ENCODE peak calls at places on chromosomes 4 and X, in eight cellular contexts. One of them, this sample, is unnamed.

GRCh38 chrX:43882294-43882681 is at the start of gene MAOB:
- DNase-seq in kidney epithelial cell: no peak
- DNase-seq in activated T-cell treated with anti-CD3 and anti-CD28 coated beads, Interleukin-2, amount 50 U/mL, for 24 hours: peak
- DNase-seq in AG08395: no peak
- DNase-seq in amniotic epithelial cell: no peak
- DNase-seq in sigmoid colon: peak
- DNase-seq in nephron progenitor cell: peak
- DNase-seq in anterior cingulate cortex: no peak
- DNase-seq in this sample: peak

GRCh38 chr4:108943371-108943770 is 180.5 kb upstream of the ETNPPL start:
- DNase-seq in nephron progenitor cell: no peak
- DNase-seq in AG08395: no peak
- DNase-seq in sigmoid colon: no peak
- DNase-seq in amniotic epithelial cell: peak
- DNase-seq in anterior cingulate cortex: no peak
- DNase-seq in kidney epithelial cell: no peak
- DNase-seq in activated T-cell treated with anti-CD3 and anti-CD28 coated beads, Interleukin-2, amount 50 U/mL, for 24 hours: no peak
- DNase-seq in this sample: no peak

GRCh38 chr4:35835893-35836292 is 408.4 kb downstream of the ARAP2 start:
- DNase-seq in kidney epithelial cell: no peak
- DNase-seq in amniotic epithelial cell: no peak
- DNase-seq in nephron progenitor cell: no peak
- DNase-seq in activated T-cell treated with anti-CD3 and anti-CD28 coated beads, Interleukin-2, amount 50 U/mL, for 24 hours: no peak
- DNase-seq in anterior cingulate cortex: no peak
- DNase-seq in sigmoid colon: no peak
- DNase-seq in AG08395: no peak
- DNase-seq in this sample: no peak

GRCh38 chrX:47264507-47265173 is 31.8 kb downstream of the USP11 start:
- DNase-seq in nephron progenitor cell: no peak
- DNase-seq in anterior cingulate cortex: no peak
- DNase-seq in kidney epithelial cell: peak
- DNase-seq in activated T-cell treated with anti-CD3 and anti-CD28 coated beads, Interleukin-2, amount 50 U/mL, for 24 hours: no peak
- DNase-seq in AG08395: no peak
- DNase-seq in amniotic epithelial cell: peak
- DNase-seq in sigmoid colon: no peak
- DNase-seq in this sample: no peak

GRCh38 chr4:149781150-149781549 is 34.5 kb downstream of the IQCM start:
- DNase-seq in sigmoid colon: no peak
- DNase-seq in nephron progenitor cell: no peak
- DNase-seq in AG08395: no peak
- DNase-seq in kidney epithelial cell: no peak
- DNase-seq in activated T-cell treated with anti-CD3 and anti-CD28 coated beads, Interleukin-2, amount 50 U/mL, for 24 hours: no peak
- DNase-seq in amniotic epithelial cell: peak
- DNase-seq in anterior cingulate cortex: no peak
- DNase-seq in this sample: no peak

GRCh38 chr4:54440394-54441223 is 211.5 kb downstream of the PDGFRA start:
- DNase-seq in nephron progenitor cell: no peak
- DNase-seq in amniotic epithelial cell: peak
- DNase-seq in anterior cingulate cortex: no peak
- DNase-seq in sigmoid colon: no peak
- DNase-seq in kidney epithelial cell: no peak
- DNase-seq in activated T-cell treated with anti-CD3 and anti-CD28 coated beads, Interleukin-2, amount 50 U/mL, for 24 hours: no peak
- DNase-seq in AG08395: peak
- DNase-seq in this sample: no peak

GRCh38 chr4:183241322-183241640 is 78.8 kb downstream of the CLDN22 start:
- DNase-seq in activated T-cell treated with anti-CD3 and anti-CD28 coated beads, Interleukin-2, amount 50 U/mL, for 24 hours: no peak
- DNase-seq in nephron progenitor cell: no peak
- DNase-seq in AG08395: peak
- DNase-seq in amniotic epithelial cell: peak
- DNase-seq in anterior cingulate cortex: no peak
- DNase-seq in sigmoid colon: no peak
- DNase-seq in kidney epithelial cell: no peak
- DNase-seq in this sample: no peak

GRCh38 chr4:4333265-4333706 is 43.2 kb downstream of the ZBTB49 start:
- DNase-seq in nephron progenitor cell: no peak
- DNase-seq in kidney epithelial cell: no peak
- DNase-seq in AG08395: peak
- DNase-seq in activated T-cell treated with anti-CD3 and anti-CD28 coated beads, Interleukin-2, amount 50 U/mL, for 24 hours: no peak
- DNase-seq in amniotic epithelial cell: peak
- DNase-seq in sigmoid colon: peak
- DNase-seq in anterior cingulate cortex: no peak
- DNase-seq in this sample: peak

GRCh38 chr4:141656031-141656430 is 19.6 kb downstream of the IL15 start:
- DNase-seq in activated T-cell treated with anti-CD3 and anti-CD28 coated beads, Interleukin-2, amount 50 U/mL, for 24 hours: no peak
- DNase-seq in sigmoid colon: no peak
- DNase-seq in AG08395: no peak
- DNase-seq in amniotic epithelial cell: no peak
- DNase-seq in kidney epithelial cell: no peak
- DNase-seq in nephron progenitor cell: no peak
- DNase-seq in anterior cingulate cortex: no peak
- DNase-seq in this sample: no peak

GRCh38 chrX:10656214-10656613 is 35.8 kb upstream of the MID1 start:
- DNase-seq in activated T-cell treated with anti-CD3 and anti-CD28 coated beads, Interleukin-2, amount 50 U/mL, for 24 hours: no peak
- DNase-seq in anterior cingulate cortex: no peak
- DNase-seq in nephron progenitor cell: no peak
- DNase-seq in kidney epithelial cell: no peak
- DNase-seq in AG08395: no peak
- DNase-seq in amniotic epithelial cell: no peak
- DNase-seq in sigmoid colon: no peak
- DNase-seq in this sample: no peak

GRCh38 chr4:172153694-172154093 is 340.5 kb downstream of the GALNTL6 start:
- DNase-seq in kidney epithelial cell: no peak
- DNase-seq in sigmoid colon: no peak
- DNase-seq in AG08395: no peak
- DNase-seq in activated T-cell treated with anti-CD3 and anti-CD28 coated beads, Interleukin-2, amount 50 U/mL, for 24 hours: no peak
- DNase-seq in nephron progenitor cell: no peak
- DNase-seq in anterior cingulate cortex: no peak
- DNase-seq in amniotic epithelial cell: no peak
- DNase-seq in this sample: no peak

GRCh38 chr4:175531405-175532091 is 280.5 kb downstream of the GPM6A start:
- DNase-seq in kidney epithelial cell: peak
- DNase-seq in nephron progenitor cell: no peak
- DNase-seq in sigmoid colon: no peak
- DNase-seq in AG08395: peak
- DNase-seq in activated T-cell treated with anti-CD3 and anti-CD28 coated beads, Interleukin-2, amount 50 U/mL, for 24 hours: no peak
- DNase-seq in amniotic epithelial cell: peak
- DNase-seq in anterior cingulate cortex: no peak
- DNase-seq in this sample: no peak

GRCh38 chrX:115679460-115679859 is 118.5 kb downstream of the PLS3 start:
- DNase-seq in kidney epithelial cell: no peak
- DNase-seq in amniotic epithelial cell: peak
- DNase-seq in anterior cingulate cortex: no peak
- DNase-seq in activated T-cell treated with anti-CD3 and anti-CD28 coated beads, Interleukin-2, amount 50 U/mL, for 24 hours: no peak
- DNase-seq in AG08395: peak
- DNase-seq in sigmoid colon: no peak
- DNase-seq in nephron progenitor cell: no peak
- DNase-seq in this sample: no peak

GRCh38 chrX:17535229-17535628 is 160.2 kb downstream of the NHS start:
- DNase-seq in sigmoid colon: no peak
- DNase-seq in AG08395: peak
- DNase-seq in anterior cingulate cortex: no peak
- DNase-seq in nephron progenitor cell: no peak
- DNase-seq in kidney epithelial cell: no peak
- DNase-seq in activated T-cell treated with anti-CD3 and anti-CD28 coated beads, Interleukin-2, amount 50 U/mL, for 24 hours: peak
- DNase-seq in amniotic epithelial cell: no peak
- DNase-seq in this sample: no peak

GRCh38 chr4:1395941-1396805 is 10.1 kb downstream of the NKX1-1 start:
- DNase-seq in amniotic epithelial cell: no peak
- DNase-seq in AG08395: no peak
- DNase-seq in anterior cingulate cortex: no peak
- DNase-seq in kidney epithelial cell: no peak
- DNase-seq in nephron progenitor cell: peak
- DNase-seq in activated T-cell treated with anti-CD3 and anti-CD28 coated beads, Interleukin-2, amount 50 U/mL, for 24 hours: peak
- DNase-seq in sigmoid colon: peak
- DNase-seq in this sample: peak

GRCh38 chr4:140865830-140866229 is 109.6 kb upstream of the TBC1D9 start:
- DNase-seq in amniotic epithelial cell: peak
- DNase-seq in anterior cingulate cortex: no peak
- DNase-seq in AG08395: no peak
- DNase-seq in kidney epithelial cell: no peak
- DNase-seq in sigmoid colon: no peak
- DNase-seq in activated T-cell treated with anti-CD3 and anti-CD28 coated beads, Interleukin-2, amount 50 U/mL, for 24 hours: no peak
- DNase-seq in nephron progenitor cell: no peak
- DNase-seq in this sample: no peak

GRCh38 chrX:129961180-129962083 is 21.0 kb upstream of the BCORL1 start:
- DNase-seq in sigmoid colon: peak
- DNase-seq in AG08395: peak
- DNase-seq in nephron progenitor cell: peak
- DNase-seq in anterior cingulate cortex: no peak
- DNase-seq in kidney epithelial cell: no peak
- DNase-seq in amniotic epithelial cell: no peak
- DNase-seq in activated T-cell treated with anti-CD3 and anti-CD28 coated beads, Interleukin-2, amount 50 U/mL, for 24 hours: peak
- DNase-seq in this sample: peak

GRCh38 chrX:75273483-75273882 is 402 bp upstream of the UPRT start:
- DNase-seq in nephron progenitor cell: no peak
- DNase-seq in activated T-cell treated with anti-CD3 and anti-CD28 coated beads, Interleukin-2, amount 50 U/mL, for 24 hours: no peak
- DNase-seq in anterior cingulate cortex: no peak
- DNase-seq in sigmoid colon: no peak
- DNase-seq in AG08395: no peak
- DNase-seq in amniotic epithelial cell: peak
- DNase-seq in kidney epithelial cell: no peak
- DNase-seq in this sample: no peak

GRCh38 chr4:3409571-3410091 is 32.1 kb upstream of the HGFAC start:
- DNase-seq in AG08395: no peak
- DNase-seq in sigmoid colon: peak
- DNase-seq in activated T-cell treated with anti-CD3 and anti-CD28 coated beads, Interleukin-2, amount 50 U/mL, for 24 hours: no peak
- DNase-seq in anterior cingulate cortex: no peak
- DNase-seq in amniotic epithelial cell: no peak
- DNase-seq in kidney epithelial cell: no peak
- DNase-seq in nephron progenitor cell: no peak
- DNase-seq in this sample: peak

GRCh38 chr4:152921284-152921683 is 14.8 kb upstream of the FHDC1 start:
- DNase-seq in kidney epithelial cell: no peak
- DNase-seq in activated T-cell treated with anti-CD3 and anti-CD28 coated beads, Interleukin-2, amount 50 U/mL, for 24 hours: no peak
- DNase-seq in anterior cingulate cortex: no peak
- DNase-seq in AG08395: no peak
- DNase-seq in amniotic epithelial cell: no peak
- DNase-seq in sigmoid colon: no peak
- DNase-seq in nephron progenitor cell: no peak
- DNase-seq in this sample: no peak

GRCh38 chr4:30904161-30904560 is 184.0 kb downstream of the PCDH7 start:
- DNase-seq in AG08395: no peak
- DNase-seq in sigmoid colon: no peak
- DNase-seq in anterior cingulate cortex: no peak
- DNase-seq in amniotic epithelial cell: no peak
- DNase-seq in kidney epithelial cell: no peak
- DNase-seq in activated T-cell treated with anti-CD3 and anti-CD28 coated beads, Interleukin-2, amount 50 U/mL, for 24 hours: no peak
- DNase-seq in nephron progenitor cell: no peak
- DNase-seq in this sample: no peak

GRCh38 chr4:152224872-152225420 is 310.9 kb downstream of the FBXW7 start:
- DNase-seq in anterior cingulate cortex: no peak
- DNase-seq in nephron progenitor cell: no peak
- DNase-seq in sigmoid colon: no peak
- DNase-seq in activated T-cell treated with anti-CD3 and anti-CD28 coated beads, Interleukin-2, amount 50 U/mL, for 24 hours: no peak
- DNase-seq in AG08395: no peak
- DNase-seq in amniotic epithelial cell: no peak
- DNase-seq in kidney epithelial cell: no peak
- DNase-seq in this sample: no peak

GRCh38 chr4:63620271-63620670 is 789.0 kb downstream of the TECRL start:
- DNase-seq in kidney epithelial cell: no peak
- DNase-seq in anterior cingulate cortex: no peak
- DNase-seq in nephron progenitor cell: no peak
- DNase-seq in AG08395: no peak
- DNase-seq in activated T-cell treated with anti-CD3 and anti-CD28 coated beads, Interleukin-2, amount 50 U/mL, for 24 hours: no peak
- DNase-seq in sigmoid colon: no peak
- DNase-seq in amniotic epithelial cell: no peak
- DNase-seq in this sample: no peak

GRCh38 chrX:79081895-79082512 is 62.5 kb upstream of the GPR174 start:
- DNase-seq in amniotic epithelial cell: peak
- DNase-seq in nephron progenitor cell: peak
- DNase-seq in anterior cingulate cortex: no peak
- DNase-seq in sigmoid colon: no peak
- DNase-seq in AG08395: peak
- DNase-seq in activated T-cell treated with anti-CD3 and anti-CD28 coated beads, Interleukin-2, amount 50 U/mL, for 24 hours: no peak
- DNase-seq in kidney epithelial cell: no peak
- DNase-seq in this sample: no peak

GRCh38 chrX:100731441-100732281 is at the start of gene SYTL4:
- DNase-seq in activated T-cell treated with anti-CD3 and anti-CD28 coated beads, Interleukin-2, amount 50 U/mL, for 24 hours: no peak
- DNase-seq in kidney epithelial cell: no peak
- DNase-seq in amniotic epithelial cell: no peak
- DNase-seq in nephron progenitor cell: peak
- DNase-seq in AG08395: peak
- DNase-seq in sigmoid colon: peak
- DNase-seq in anterior cingulate cortex: no peak
- DNase-seq in this sample: peak

GRCh38 chr4:130092187-130093015 is 996.4 kb downstream of the C4orf33 start:
- DNase-seq in kidney epithelial cell: no peak
- DNase-seq in nephron progenitor cell: no peak
- DNase-seq in activated T-cell treated with anti-CD3 and anti-CD28 coated beads, Interleukin-2, amount 50 U/mL, for 24 hours: no peak
- DNase-seq in anterior cingulate cortex: no peak
- DNase-seq in sigmoid colon: no peak
- DNase-seq in amniotic epithelial cell: no peak
- DNase-seq in AG08395: no peak
- DNase-seq in this sample: no peak

GRCh38 chr4:111228874-111229273 is 606.0 kb upstream of the PITX2 start:
- DNase-seq in anterior cingulate cortex: no peak
- DNase-seq in kidney epithelial cell: peak
- DNase-seq in nephron progenitor cell: no peak
- DNase-seq in amniotic epithelial cell: peak
- DNase-seq in activated T-cell treated with anti-CD3 and anti-CD28 coated beads, Interleukin-2, amount 50 U/mL, for 24 hours: no peak
- DNase-seq in sigmoid colon: no peak
- DNase-seq in AG08395: peak
- DNase-seq in this sample: no peak

GRCh38 chrX:49209434-49210251 is 9.7 kb upstream of the SYP start:
- DNase-seq in nephron progenitor cell: no peak
- DNase-seq in AG08395: no peak
- DNase-seq in activated T-cell treated with anti-CD3 and anti-CD28 coated beads, Interleukin-2, amount 50 U/mL, for 24 hours: no peak
- DNase-seq in anterior cingulate cortex: no peak
- DNase-seq in amniotic epithelial cell: peak
- DNase-seq in sigmoid colon: no peak
- DNase-seq in kidney epithelial cell: no peak
- DNase-seq in this sample: no peak

GRCh38 chrX:32896132-32896531 is 315.2 kb downstream of the DMD start:
- DNase-seq in AG08395: no peak
- DNase-seq in kidney epithelial cell: no peak
- DNase-seq in amniotic epithelial cell: no peak
- DNase-seq in sigmoid colon: no peak
- DNase-seq in anterior cingulate cortex: no peak
- DNase-seq in activated T-cell treated with anti-CD3 and anti-CD28 coated beads, Interleukin-2, amount 50 U/mL, for 24 hours: no peak
- DNase-seq in nephron progenitor cell: no peak
- DNase-seq in this sample: no peak

GRCh38 chr4:123972031-123972430 is 575.4 kb downstream of the SPRY1 start:
- DNase-seq in kidney epithelial cell: no peak
- DNase-seq in nephron progenitor cell: no peak
- DNase-seq in activated T-cell treated with anti-CD3 and anti-CD28 coated beads, Interleukin-2, amount 50 U/mL, for 24 hours: no peak
- DNase-seq in anterior cingulate cortex: no peak
- DNase-seq in amniotic epithelial cell: no peak
- DNase-seq in sigmoid colon: no peak
- DNase-seq in AG08395: no peak
- DNase-seq in this sample: no peak

GRCh38 chr4:137510866-137511265 is 21.4 kb downstream of the PCDH18 start:
- DNase-seq in anterior cingulate cortex: no peak
- DNase-seq in activated T-cell treated with anti-CD3 and anti-CD28 coated beads, Interleukin-2, amount 50 U/mL, for 24 hours: no peak
- DNase-seq in kidney epithelial cell: peak
- DNase-seq in AG08395: peak
- DNase-seq in amniotic epithelial cell: peak
- DNase-seq in sigmoid colon: no peak
- DNase-seq in nephron progenitor cell: no peak
- DNase-seq in this sample: no peak

GRCh38 chr4:113474017-113474416 is 287.5 kb downstream of the CAMK2D start:
- DNase-seq in AG08395: peak
- DNase-seq in activated T-cell treated with anti-CD3 and anti-CD28 coated beads, Interleukin-2, amount 50 U/mL, for 24 hours: no peak
- DNase-seq in anterior cingulate cortex: no peak
- DNase-seq in amniotic epithelial cell: peak
- DNase-seq in kidney epithelial cell: peak
- DNase-seq in nephron progenitor cell: no peak
- DNase-seq in sigmoid colon: no peak
- DNase-seq in this sample: no peak

GRCh38 chr4:152784490-152785195 is 4.9 kb downstream of the ARFIP1 start:
- DNase-seq in nephron progenitor cell: peak
- DNase-seq in kidney epithelial cell: no peak
- DNase-seq in amniotic epithelial cell: peak
- DNase-seq in activated T-cell treated with anti-CD3 and anti-CD28 coated beads, Interleukin-2, amount 50 U/mL, for 24 hours: no peak
- DNase-seq in AG08395: peak
- DNase-seq in anterior cingulate cortex: no peak
- DNase-seq in sigmoid colon: no peak
- DNase-seq in this sample: no peak

GRCh38 chr4:45693746-45694145 is 430.1 kb downstream of the GABRG1 start:
- DNase-seq in activated T-cell treated with anti-CD3 and anti-CD28 coated beads, Interleukin-2, amount 50 U/mL, for 24 hours: no peak
- DNase-seq in anterior cingulate cortex: no peak
- DNase-seq in kidney epithelial cell: no peak
- DNase-seq in sigmoid colon: no peak
- DNase-seq in amniotic epithelial cell: no peak
- DNase-seq in nephron progenitor cell: no peak
- DNase-seq in AG08395: no peak
- DNase-seq in this sample: no peak

This sample was measured in upper lobe of right lung.